ENCODE peak calls at places on chromosome 17, in seven cellular contexts. C, G, W, O, A, K and U are unnamed samples.

GRCh38 chr17:4747847-4748246 is 8.1 kb upstream of the CXCL16 start:
- DNase-seq in K (no peak), W (no peak), C (no peak), A (no peak), O (no peak), G (peak; percentile 51), U (no peak)

GRCh38 chr17:32445075-32445427 is 741 bp downstream of the PSMD11 start:
- DNase-seq in G (no peak), C (peak; percentile 84), A (no peak), K (peak; percentile 52), W (peak; percentile 26), O (no peak), U (peak; percentile 58)

GRCh38 chr17:62644487-62645173 is 17.2 kb downstream of the MRC2 start:
- DNase-seq in G (no peak), O (no peak), C (no peak), K (no peak), A (no peak), W (no peak), U (no peak)

GRCh38 chr17:7955414-7956042 is 23.5 kb downstream of the CNTROB start:
- DNase-seq in G (no peak), W (no peak), K (no peak), A (no peak), O (no peak), C (no peak), U (no peak)

GRCh38 chr17:38868095-38868967 is 1.5 kb upstream of the LASP1 start:
- DNase-seq in G (no peak), C (no peak), W (no peak), K (peak; percentile 63), A (no peak), O (no peak), U (no peak)

GRCh38 chr17:7315570-7316243 is 547 bp upstream of the GPS2 start:
- DNase-seq in O (no peak), C (no peak), K (no peak), W (no peak), A (no peak), G (no peak), U (no peak)

GRCh38 chr17:18946536-18946935 is 5.4 kb upstream of the SLC5A10 start:
- DNase-seq in O (peak; percentile 30), K (no peak), C (no peak), W (no peak), A (no peak), G (no peak), U (peak; percentile 95)

GRCh38 chr17:57999496-58000017 is 7.5 kb downstream of the SRSF1 start:
- DNase-seq in A (no peak), O (peak; percentile 31), K (no peak), G (peak; percentile 75), C (peak; percentile 72), W (no peak), U (peak; percentile 31)

GRCh38 chr17:34024303-34025178 is 230.5 kb upstream of the CCL2 start:
- DNase-seq in O (no peak), C (peak; percentile 17), A (no peak), K (no peak), W (no peak), G (no peak), U (no peak)

GRCh38 chr17:7557825-7558543 is 566 bp upstream of the TNFSF13 start:
- DNase-seq in C (peak; percentile 52), A (no peak), G (no peak), W (no peak), O (no peak), K (peak; percentile 94), U (peak; percentile 68)

GRCh38 chr17:75130632-75131277 is 787 bp downstream of the NT5C start:
- DNase-seq in G (peak; percentile 44), C (peak; percentile 75), O (peak; percentile 62), A (no peak), K (peak; percentile 60), W (peak; percentile 46), U (peak; percentile 67)

GRCh38 chr17:2232244-2232638 is 71.3 kb downstream of the SMG6 start:
- DNase-seq in A (no peak), O (no peak), G (no peak), W (no peak), C (peak; percentile 95), K (no peak), U (peak; percentile 98)

GRCh38 chr17:79114455-79115301 is 40.1 kb downstream of the ENGASE start:
- DNase-seq in W (no peak), K (peak; percentile 70), A (no peak), G (no peak), O (peak; percentile 77), C (peak; percentile 21), U (no peak)

GRCh38 chr17:45333702-45334092 is 16.9 kb upstream of the MAP3K14 start:
- DNase-seq in A (no peak), C (no peak), G (no peak), O (no peak), W (no peak), K (no peak), U (no peak)

GRCh38 chr17:81340606-81341346 is 45.7 kb upstream of the SLC38A10 start:
- DNase-seq in W (no peak), O (no peak), C (no peak), K (no peak), A (no peak), G (no peak), U (no peak)

GRCh38 chr17:63774982-63775290 is 966 bp downstream of the DDX42 start:
- DNase-seq in G (peak; percentile 18), A (no peak), W (no peak), C (no peak), K (no peak), O (no peak), U (no peak)

GRCh38 chr17:68903294-68903693 is 51.9 kb downstream of the ABCA8 start:
- DNase-seq in W (no peak), K (no peak), A (no peak), O (no peak), C (no peak), G (no peak), U (no peak)

GRCh38 chr17:69802045-69802740 is 272.8 kb upstream of the KCNJ16 start:
- DNase-seq in G (no peak), C (no peak), W (no peak), A (no peak), O (no peak), K (no peak), U (no peak)

GRCh38 chr17:81440511-81441244 is 45.4 kb downstream of the BAHCC1 start:
- DNase-seq in W (no peak), A (no peak), G (no peak), C (no peak), K (no peak), O (no peak), U (no peak)

GRCh38 chr17:45852535-45853297 is 8.0 kb downstream of the SPPL2C start:
- DNase-seq in K (peak; percentile 67), A (no peak), C (peak; percentile 45), W (peak; percentile 48), G (peak; percentile 49), O (peak; percentile 23), U (no peak)

GRCh38 chr17:67469208-67469980 is 92.3 kb downstream of the PITPNC1 start:
- DNase-seq in C (no peak), A (no peak), K (no peak), O (no peak), W (no peak), G (no peak), U (no peak)

GRCh38 chr17:10094806-10095205 is 103.6 kb downstream of the GAS7 start:
- DNase-seq in K (no peak), C (no peak), A (no peak), G (no peak), O (no peak), W (no peak), U (no peak)

GRCh38 chr17:4715071-4715749 is 4.8 kb downstream of the ARRB2 start:
- DNase-seq in G (peak; percentile 56), O (no peak), C (no peak), K (no peak), W (no peak), A (no peak), U (no peak)

GRCh38 chr17:13485327-13485726 is 116.4 kb downstream of the HS3ST3A1 start:
- DNase-seq in K (no peak), W (no peak), A (no peak), C (no peak), G (no peak), O (no peak), U (no peak)

GRCh38 chr17:30188211-30188939 is 47.1 kb downstream of the SLC6A4 start:
- DNase-seq in A (no peak), G (no peak), K (no peak), O (no peak), W (no peak), C (no peak), U (no peak)